ENCODE peak calls at places on chromosomes 4 and X, in four cellular contexts. G, T, N and D are unnamed samples.

GRCh38 chr4:2259541-2260267 is 2.2 kb downstream of the MXD4 start:
- DNase-seq in N (peak), T (no peak), G (peak), D (peak)

GRCh38 chrX:8815460-8816065 is 14.4 kb upstream of the FAM9A start:
- DNase-seq in N (no peak), G (peak), T (peak), D (no peak)

GRCh38 chr4:81049861-81050423 is 19.4 kb downstream of the BMP3 start:
- DNase-seq in N (no peak), T (no peak), G (no peak), D (no peak)

GRCh38 chr4:134365852-134366251 is 164.3 kb upstream of the PABPC4L start:
- DNase-seq in T (no peak), G (no peak), N (no peak), D (no peak)

GRCh38 chr4:184740965-184741364 is 7.1 kb upstream of the CENPU start:
- DNase-seq in G (no peak), T (no peak), N (no peak), D (no peak)

GRCh38 chr4:101597204-101597603 is 193.3 kb upstream of the BANK1 start:
- DNase-seq in G (no peak), N (no peak), T (peak), D (no peak)

GRCh38 chr4:84531689-84532088 is 32.6 kb upstream of the NKX6-1 start:
- DNase-seq in T (no peak), N (no peak), G (no peak), D (no peak)

GRCh38 chrX:104712515-104712914 is 146.5 kb downstream of the IL1RAPL2 start:
- DNase-seq in N (no peak), T (no peak), G (no peak), D (no peak)

GRCh38 chr4:118318931-118319330 is 33.9 kb downstream of the PRSS12 start:
- DNase-seq in G (no peak), N (no peak), T (no peak), D (no peak)

DNA sequence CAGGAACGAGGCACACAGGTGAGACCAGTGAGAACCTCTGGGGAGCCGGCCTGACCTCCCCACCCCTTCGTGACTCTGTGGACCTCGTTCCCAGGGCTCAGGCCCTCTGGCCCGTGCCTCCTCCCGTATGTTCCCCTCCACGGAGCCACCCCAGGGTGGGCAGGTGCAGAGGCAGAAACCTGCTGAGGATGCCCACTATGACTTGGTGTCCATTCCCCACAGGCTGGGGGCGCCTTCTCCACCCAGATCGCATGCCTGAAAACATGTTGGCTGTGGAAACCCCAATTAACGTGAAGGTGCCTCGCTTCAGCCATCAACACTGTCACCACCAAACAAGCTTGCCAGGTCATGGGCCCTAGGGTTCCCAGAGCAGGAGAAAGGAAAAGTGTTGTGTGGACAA is 27.0 kb downstream of the BLOC1S4 start:
- DNase-seq in N (no peak), G (no peak), T (no peak), D (no peak)
- TF ChIP-seq CTCF in N (no peak), G (no peak), T (no peak), D (no peak)

GRCh38 chr4:98027827-98028226 is 115.4 kb downstream of the STPG2 start:
- DNase-seq in N (no peak), T (no peak), G (no peak), D (no peak)
- TF ChIP-seq CTCF in N (no peak), T (no peak), G (peak), D (no peak)

DNA sequence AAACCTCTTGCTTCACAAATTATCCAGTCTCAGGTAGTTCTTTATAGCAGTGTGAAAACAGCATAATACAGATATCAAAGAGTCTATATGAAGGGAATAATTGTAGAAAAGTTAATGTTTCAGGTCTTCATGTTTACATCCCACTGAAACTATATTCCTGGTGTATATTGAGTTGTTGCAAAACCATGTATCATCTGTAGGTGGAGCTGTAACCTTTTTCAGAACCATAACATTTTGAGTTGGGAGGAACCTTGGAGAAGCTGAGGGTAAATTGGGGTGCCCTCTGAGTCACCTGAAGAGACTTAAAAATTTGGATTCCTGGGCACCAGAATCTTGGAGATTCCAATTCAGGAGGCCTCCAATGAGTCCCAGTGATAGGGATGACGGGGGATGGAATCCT is 51.9 kb upstream of the TAPT1 start:
- DNase-seq in T (no peak), N (no peak), G (no peak), D (no peak)
- TF ChIP-seq CTCF in T (no peak), N (no peak), G (peak), D (peak)

GRCh38 chrX:16836371-16836770 is 33.8 kb downstream of the RBBP7 start:
- DNase-seq in T (no peak), N (no peak), G (peak), D (no peak)
- TF ChIP-seq CTCF in T (no peak), N (peak), G (peak), D (peak)

GRCh38 chrX:24498975-24499374 is 33.9 kb downstream of the PDK3 start:
- DNase-seq in T (no peak), N (no peak), G (no peak), D (no peak)
- TF ChIP-seq CTCF in T (peak), N (peak), G (peak), D (peak)

GRCh38 chrX:74422576-74423288 is 1.4 kb downstream of the SLC16A2 start:
- DNase-seq in T (no peak), G (peak), N (peak), D (no peak)
- TF ChIP-seq CTCF in T (no peak), G (peak), N (no peak), D (no peak)

GRCh38 chrX:140038842-140039241 is 73.5 kb upstream of the CXorf66 start:
- DNase-seq in N (no peak), T (no peak), G (no peak), D (no peak)

GRCh38 chrX:140040397-140040796 is 75.1 kb upstream of the CXorf66 start:
- DNase-seq in G (no peak), T (no peak), N (no peak), D (no peak)

GRCh38 chrX:140034916-140035315 is 69.6 kb upstream of the CXorf66 start:
- DNase-seq in G (no peak), N (no peak), T (no peak), D (no peak)
- TF ChIP-seq CTCF in G (peak), N (no peak), T (peak), D (peak)

DNA sequence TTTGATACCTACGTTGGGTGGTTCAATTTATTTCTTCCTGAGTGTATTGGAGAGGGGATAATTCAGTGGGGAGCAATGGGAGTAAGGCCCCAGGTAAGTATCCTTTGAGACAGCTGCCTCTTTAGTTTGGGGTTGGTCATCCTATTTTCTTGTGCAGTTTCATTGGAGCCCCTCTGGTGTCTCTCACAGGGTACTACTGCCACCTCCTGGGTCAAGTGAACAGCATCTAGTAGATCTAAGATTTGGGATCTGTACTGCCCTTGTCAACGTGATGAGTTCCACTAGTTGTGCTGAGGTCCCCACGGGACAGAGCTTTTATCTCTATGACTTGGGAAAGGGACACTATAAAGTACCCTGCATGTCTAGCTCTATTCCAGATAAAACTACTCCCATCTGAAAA is 80.6 kb downstream of the PBDC1 start:
- DNase-seq in N (no peak), T (peak), G (no peak), D (no peak)
- TF ChIP-seq CTCF in N (peak), T (peak), G (peak), D (no peak)

DNA sequence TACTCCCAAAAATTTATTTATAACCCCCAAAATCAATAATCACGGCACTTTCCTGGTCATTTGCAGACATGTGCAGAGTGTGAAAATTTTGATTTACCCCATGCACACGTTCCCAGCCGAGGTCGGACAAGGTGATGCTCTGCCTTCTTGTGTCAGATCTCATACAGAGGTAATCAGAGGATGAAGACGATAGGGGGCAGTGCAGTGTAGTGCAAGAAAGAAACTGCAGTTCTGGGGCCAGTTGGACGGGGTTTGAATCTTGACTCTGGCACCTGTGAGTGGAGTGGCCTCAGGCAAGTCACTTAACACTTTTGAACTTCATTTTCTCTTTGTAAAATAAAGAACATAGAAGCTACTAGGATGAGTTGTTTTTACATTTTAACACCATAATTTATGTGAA is 88.4 kb downstream of the FRMPD3 start:
- DNase-seq in N (no peak), G (no peak), T (no peak), D (no peak)
- TF ChIP-seq CTCF in N (peak), G (peak), T (peak), D (peak)

GRCh38 chr4:72286185-72286584 is 254.4 kb downstream of the NPFFR2 start:
- DNase-seq in N (no peak), T (no peak), G (no peak), D (no peak)
- TF ChIP-seq CTCF in N (no peak), T (no peak), G (peak), D (peak)